ENCODE peak calls at places on chromosomes 6 and 20, in nine cellular contexts. One of them, this sample, is unnamed.

GRCh38 chr6:107977283-107977682 is 19.3 kb upstream of the SEC63 start:
- DNase-seq in prostate gland: no peak
- DNase-seq in breast epithelium: no peak
- DNase-seq in HCT116: no peak
- DNase-seq in esophagus muscularis mucosa: no peak
- DNase-seq in spleen: no peak
- DNase-seq in sigmoid colon: no peak
- DNase-seq in GM12878: no peak
- DNase-seq in stomach: no peak
- DNase-seq in this sample: no peak

GRCh38 chr20:17077030-17077429 is 149.8 kb upstream of the PCSK2 start:
- DNase-seq in prostate gland: no peak
- DNase-seq in HCT116: no peak
- DNase-seq in breast epithelium: no peak
- DNase-seq in stomach: no peak
- DNase-seq in sigmoid colon: no peak
- DNase-seq in GM12878: no peak
- DNase-seq in spleen: no peak
- DNase-seq in esophagus muscularis mucosa: no peak
- DNase-seq in this sample: no peak

GRCh38 chr6:142372348-142372747 is 70.5 kb downstream of the ADGRG6 start:
- DNase-seq in esophagus muscularis mucosa: no peak
- DNase-seq in HCT116: peak
- DNase-seq in breast epithelium: no peak
- DNase-seq in sigmoid colon: no peak
- DNase-seq in stomach: no peak
- DNase-seq in GM12878: no peak
- DNase-seq in spleen: no peak
- DNase-seq in prostate gland: no peak
- DNase-seq in this sample: no peak

GRCh38 chr6:38631186-38631783 is 8.4 kb downstream of the BTBD9 start:
- DNase-seq in spleen: no peak
- DNase-seq in sigmoid colon: no peak
- DNase-seq in GM12878: no peak
- DNase-seq in prostate gland: no peak
- DNase-seq in HCT116: no peak
- DNase-seq in stomach: no peak
- DNase-seq in esophagus muscularis mucosa: no peak
- DNase-seq in breast epithelium: no peak
- DNase-seq in this sample: no peak

GRCh38 chr6:30091577-30092381 is 16.2 kb upstream of the RNF39 start:
- DNase-seq in sigmoid colon: no peak
- DNase-seq in breast epithelium: peak
- DNase-seq in esophagus muscularis mucosa: no peak
- DNase-seq in HCT116: peak
- DNase-seq in prostate gland: no peak
- DNase-seq in spleen: no peak
- DNase-seq in GM12878: no peak
- DNase-seq in stomach: no peak
- DNase-seq in this sample: peak

GRCh38 chr20:14521436-14521835 is 184.0 kb upstream of the FLRT3 start:
- DNase-seq in esophagus muscularis mucosa: no peak
- DNase-seq in stomach: no peak
- DNase-seq in breast epithelium: no peak
- DNase-seq in GM12878: no peak
- DNase-seq in sigmoid colon: no peak
- DNase-seq in spleen: no peak
- DNase-seq in HCT116: no peak
- DNase-seq in prostate gland: no peak
- DNase-seq in this sample: no peak

GRCh38 chr20:41018153-41018552 is 10.5 kb upstream of the TOP1 start:
- DNase-seq in sigmoid colon: no peak
- DNase-seq in prostate gland: no peak
- DNase-seq in stomach: no peak
- DNase-seq in GM12878: no peak
- DNase-seq in HCT116: no peak
- DNase-seq in spleen: no peak
- DNase-seq in esophagus muscularis mucosa: no peak
- DNase-seq in breast epithelium: no peak
- DNase-seq in this sample: no peak

GRCh38 chr6:110217255-110217654 is 37.0 kb downstream of the CDC40 start:
- DNase-seq in spleen: no peak
- DNase-seq in sigmoid colon: no peak
- DNase-seq in stomach: no peak
- DNase-seq in esophagus muscularis mucosa: no peak
- DNase-seq in HCT116: no peak
- DNase-seq in prostate gland: no peak
- DNase-seq in GM12878: no peak
- DNase-seq in breast epithelium: no peak
- DNase-seq in this sample: no peak

DNA sequence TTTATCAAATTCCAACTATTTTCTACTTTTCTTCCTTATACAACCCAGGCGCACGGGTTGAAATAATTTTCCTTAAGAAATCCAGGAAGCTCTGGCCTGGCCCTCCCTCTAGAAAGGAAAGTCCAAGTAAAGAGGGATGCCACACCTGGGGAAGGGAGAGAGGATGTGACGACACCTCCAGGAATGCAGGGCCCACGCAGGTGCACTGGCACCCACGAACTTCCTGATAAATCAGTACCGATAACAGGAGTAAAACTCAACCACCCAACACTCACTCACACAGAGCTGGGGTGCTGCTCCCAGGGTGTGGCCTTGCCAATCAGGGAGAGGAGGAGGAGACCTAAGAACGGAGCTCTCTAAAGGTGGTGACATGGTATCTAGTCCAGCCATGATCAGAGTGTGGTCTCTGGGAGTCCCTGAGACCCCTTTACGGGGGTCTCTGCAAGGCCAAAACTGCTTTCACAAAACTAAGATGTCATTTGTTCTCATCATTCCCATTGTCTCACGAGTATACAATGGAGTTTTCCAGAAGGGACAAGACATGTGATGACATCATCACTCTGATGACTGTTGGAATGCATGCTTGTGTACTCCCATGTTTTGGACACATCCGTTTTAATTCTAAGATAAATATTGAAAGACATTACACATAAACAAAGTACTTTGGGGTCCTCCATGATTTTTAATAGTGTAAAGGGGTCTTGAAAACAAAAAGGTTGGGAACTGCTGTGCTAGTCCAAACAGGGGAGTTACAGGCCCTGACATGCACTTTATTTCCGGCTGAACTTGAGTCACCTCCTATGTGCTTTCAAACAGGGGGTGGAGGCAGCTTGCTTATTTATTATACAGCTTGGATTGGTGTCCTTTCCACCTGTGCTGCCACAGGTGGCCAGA is 2.2 kb upstream of the PARD6B start:
- DNase-seq in GM12878: no peak
- DNase-seq in stomach: peak
- DNase-seq in prostate gland: peak
- DNase-seq in esophagus muscularis mucosa: peak
- DNase-seq in breast epithelium: peak
- DNase-seq in spleen: no peak
- DNase-seq in HCT116: peak
- DNase-seq in sigmoid colon: no peak
- DNase-seq in this sample: peak
- TF ChIP-seq POLR2A in GM12878: no peak
- TF ChIP-seq POLR2A in stomach: no peak
- TF ChIP-seq POLR2A in prostate gland: no peak
- TF ChIP-seq POLR2A in esophagus muscularis mucosa: no peak
- TF ChIP-seq POLR2A in breast epithelium: no peak
- TF ChIP-seq POLR2A in spleen: no peak
- TF ChIP-seq POLR2A in HCT116: no peak
- TF ChIP-seq POLR2A in sigmoid colon: no peak
- TF ChIP-seq POLR2A in this sample: peak

GRCh38 chr6:2931055-2931454 is 27.9 kb upstream of the SERPINB9 start:
- DNase-seq in GM12878: no peak
- DNase-seq in HCT116: no peak
- DNase-seq in stomach: peak
- DNase-seq in spleen: no peak
- DNase-seq in sigmoid colon: no peak
- DNase-seq in esophagus muscularis mucosa: no peak
- DNase-seq in breast epithelium: no peak
- DNase-seq in prostate gland: no peak
- DNase-seq in this sample: no peak

GRCh38 chr6:2931970-2932748 is 29.1 kb upstream of the SERPINB9 start:
- DNase-seq in spleen: peak
- DNase-seq in stomach: peak
- DNase-seq in esophagus muscularis mucosa: peak
- DNase-seq in sigmoid colon: peak
- DNase-seq in GM12878: peak
- DNase-seq in prostate gland: peak
- DNase-seq in breast epithelium: peak
- DNase-seq in HCT116: peak
- DNase-seq in this sample: peak

GRCh38 chr6:2937627-2938003 is 33.8 kb downstream of the SERPINB6 start:
- DNase-seq in prostate gland: no peak
- DNase-seq in esophagus muscularis mucosa: no peak
- DNase-seq in GM12878: no peak
- DNase-seq in spleen: no peak
- DNase-seq in breast epithelium: no peak
- DNase-seq in sigmoid colon: no peak
- DNase-seq in stomach: no peak
- DNase-seq in HCT116: no peak
- DNase-seq in this sample: no peak

GRCh38 chr6:2935566-2936291 is 32.6 kb upstream of the SERPINB9 start:
- DNase-seq in stomach: peak
- DNase-seq in breast epithelium: no peak
- DNase-seq in esophagus muscularis mucosa: no peak
- DNase-seq in spleen: peak
- DNase-seq in sigmoid colon: peak
- DNase-seq in HCT116: no peak
- DNase-seq in prostate gland: no peak
- DNase-seq in GM12878: no peak
- DNase-seq in this sample: no peak

DNA sequence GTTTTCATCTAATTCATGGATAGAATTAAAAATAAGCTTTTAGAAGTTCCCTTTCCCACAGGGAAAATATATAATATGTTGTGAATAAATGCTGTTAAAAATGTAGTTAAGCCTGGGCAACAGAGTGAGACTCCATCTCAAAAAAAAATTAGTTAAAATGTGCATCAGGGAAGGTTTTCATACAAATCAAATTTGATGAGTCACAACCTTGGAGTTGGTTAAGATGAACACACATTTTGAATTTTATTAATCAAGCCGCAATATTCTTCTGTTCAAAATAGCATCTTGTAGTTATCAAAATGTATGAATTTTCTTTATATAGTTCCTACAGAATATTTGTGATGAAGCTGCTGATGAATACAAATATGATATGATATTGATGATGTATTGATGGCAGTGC is 30.9 kb upstream of the SERPINB9 start:
- DNase-seq in prostate gland: no peak
- DNase-seq in HCT116: no peak
- DNase-seq in stomach: no peak
- DNase-seq in breast epithelium: no peak
- DNase-seq in GM12878: no peak
- DNase-seq in spleen: no peak
- DNase-seq in sigmoid colon: no peak
- DNase-seq in esophagus muscularis mucosa: no peak
- DNase-seq in this sample: no peak
- TF ChIP-seq CTCF in prostate gland: no peak
- TF ChIP-seq CTCF in HCT116: no peak
- TF ChIP-seq CTCF in stomach: no peak
- TF ChIP-seq CTCF in breast epithelium: no peak
- TF ChIP-seq CTCF in GM12878: no peak
- TF ChIP-seq CTCF in spleen: no peak
- TF ChIP-seq CTCF in sigmoid colon: no peak
- TF ChIP-seq CTCF in esophagus muscularis mucosa: no peak
- TF ChIP-seq CTCF in this sample: no peak

GRCh38 chr6:9086331-9086730 is 651.0 kb upstream of the SLC35B3 start:
- DNase-seq in GM12878: no peak
- DNase-seq in spleen: no peak
- DNase-seq in esophagus muscularis mucosa: no peak
- DNase-seq in HCT116: no peak
- DNase-seq in breast epithelium: no peak
- DNase-seq in prostate gland: no peak
- DNase-seq in sigmoid colon: no peak
- DNase-seq in stomach: no peak
- DNase-seq in this sample: no peak

GRCh38 chr6:9085054-9085746 is 649.9 kb upstream of the SLC35B3 start:
- DNase-seq in sigmoid colon: no peak
- DNase-seq in breast epithelium: no peak
- DNase-seq in HCT116: no peak
- DNase-seq in prostate gland: no peak
- DNase-seq in stomach: no peak
- DNase-seq in spleen: no peak
- DNase-seq in esophagus muscularis mucosa: no peak
- DNase-seq in GM12878: no peak
- DNase-seq in this sample: no peak

DNA sequence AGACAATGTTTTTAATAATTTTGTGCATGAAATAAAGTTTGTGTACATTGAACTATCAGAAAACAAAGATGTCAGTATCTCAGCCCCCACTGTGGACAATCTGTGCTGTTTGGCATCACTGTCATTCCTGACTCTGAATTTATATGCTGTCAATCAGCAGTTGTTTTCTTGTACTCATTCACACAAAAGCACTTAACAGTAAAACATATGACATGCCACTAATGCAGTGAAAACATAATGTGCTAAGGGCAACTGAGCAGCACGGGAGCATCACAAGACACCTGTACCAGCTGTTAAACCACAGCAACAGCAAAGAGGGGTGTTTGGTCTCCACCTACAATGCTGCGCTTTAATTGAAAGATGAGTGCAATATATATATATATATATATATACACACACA is 647.8 kb upstream of the SLC35B3 start:
- DNase-seq in breast epithelium: no peak
- DNase-seq in stomach: no peak
- DNase-seq in prostate gland: no peak
- DNase-seq in spleen: no peak
- DNase-seq in sigmoid colon: no peak
- DNase-seq in HCT116: no peak
- DNase-seq in GM12878: no peak
- DNase-seq in esophagus muscularis mucosa: no peak
- DNase-seq in this sample: no peak
- TF ChIP-seq POLR2AphosphoS5 in breast epithelium: no peak
- TF ChIP-seq POLR2AphosphoS5 in stomach: no peak
- TF ChIP-seq POLR2AphosphoS5 in prostate gland: no peak
- TF ChIP-seq POLR2AphosphoS5 in spleen: no peak
- TF ChIP-seq POLR2AphosphoS5 in sigmoid colon: no peak
- TF ChIP-seq POLR2AphosphoS5 in HCT116: no peak
- TF ChIP-seq POLR2AphosphoS5 in GM12878: no peak
- TF ChIP-seq POLR2AphosphoS5 in esophagus muscularis mucosa: no peak
- TF ChIP-seq POLR2AphosphoS5 in this sample: no peak

GRCh38 chr20:62119591-62120364 is 2.5 kb upstream of the LSM14B start:
- DNase-seq in sigmoid colon: no peak
- DNase-seq in HCT116: no peak
- DNase-seq in stomach: no peak
- DNase-seq in breast epithelium: no peak
- DNase-seq in spleen: no peak
- DNase-seq in prostate gland: no peak
- DNase-seq in GM12878: no peak
- DNase-seq in esophagus muscularis mucosa: no peak
- DNase-seq in this sample: peak

GRCh38 chr20:62120365-62120762 is 1.9 kb upstream of the LSM14B start:
- DNase-seq in stomach: no peak
- DNase-seq in breast epithelium: no peak
- DNase-seq in esophagus muscularis mucosa: no peak
- DNase-seq in sigmoid colon: no peak
- DNase-seq in GM12878: no peak
- DNase-seq in prostate gland: no peak
- DNase-seq in HCT116: no peak
- DNase-seq in spleen: no peak
- DNase-seq in this sample: no peak

GRCh38 chr20:62121776-62122658 is at the start of gene LSM14B:
- DNase-seq in sigmoid colon: peak
- DNase-seq in spleen: peak
- DNase-seq in GM12878: peak
- DNase-seq in HCT116: peak
- DNase-seq in prostate gland: peak
- DNase-seq in breast epithelium: peak
- DNase-seq in stomach: peak
- DNase-seq in esophagus muscularis mucosa: peak
- DNase-seq in this sample: peak

GRCh38 chr20:62122659-62123449 is 579 bp downstream of the LSM14B start:
- DNase-seq in sigmoid colon: peak
- DNase-seq in spleen: peak
- DNase-seq in stomach: peak
- DNase-seq in prostate gland: peak
- DNase-seq in HCT116: no peak
- DNase-seq in breast epithelium: no peak
- DNase-seq in GM12878: no peak
- DNase-seq in esophagus muscularis mucosa: no peak
- DNase-seq in this sample: peak

GRCh38 chr20:62120990-62121775 is 1.1 kb upstream of the LSM14B start:
- DNase-seq in stomach: no peak
- DNase-seq in GM12878: no peak
- DNase-seq in spleen: no peak
- DNase-seq in sigmoid colon: peak
- DNase-seq in breast epithelium: peak
- DNase-seq in esophagus muscularis mucosa: peak
- DNase-seq in prostate gland: peak
- DNase-seq in HCT116: peak
- DNase-seq in this sample: peak
- TF ChIP-seq POLR2A in stomach: no peak
- TF ChIP-seq POLR2A in GM12878: peak
- TF ChIP-seq POLR2A in spleen: no peak
- TF ChIP-seq POLR2A in sigmoid colon: peak
- TF ChIP-seq POLR2A in breast epithelium: no peak
- TF ChIP-seq POLR2A in esophagus muscularis mucosa: peak
- TF ChIP-seq POLR2A in prostate gland: no peak
- TF ChIP-seq POLR2A in HCT116: peak
- TF ChIP-seq POLR2A in this sample: peak

This sample was measured in transverse colon.